ENCODE peak calls at places on chromosomes 16 and 17, in nine cellular contexts. S is HT1080; B is adrenal gland; C is Kasumi-1; J is anterior cingulate cortex; M is progenitor cell of endocrine pancreas; O is activated T-helper 9 cell treated with anti-CD3 and anti-CD28 coated beads, Interleukin-2, amount 50 U/mL, for 16 hours; Y is tibial artery; L is HCT116. D is an unnamed sample.

GRCh38 chr16:30054959-30055553 is 10.5 kb upstream of the ALDOA start:
- DNase-seq in S (no peak), B (no peak), C (no peak), J (no peak), M (no peak), O (peak), Y (no peak), L (no peak), D (peak)

GRCh38 chr16:89575247-89576172 is at the start of gene CPNE7:
- DNase-seq in S (no peak), B (no peak), C (no peak), J (no peak), M (no peak), O (no peak), Y (no peak), L (no peak), D (no peak)

GRCh38 chr16:71846443-71846842 is 667 bp downstream of the ATXN1L start:
- DNase-seq in S (no peak), B (peak), C (no peak), J (no peak), M (no peak), O (no peak), Y (no peak), L (no peak), D (peak)

GRCh38 chr16:60641067-60641466 is 1395.2 kb downstream of the CDH8 start:
- DNase-seq in S (no peak), B (no peak), C (no peak), J (no peak), M (no peak), O (no peak), Y (no peak), L (no peak), D (no peak)

GRCh38 chr17:42623732-42624596 is 14.5 kb downstream of the TUBG1 start:
- DNase-seq in S (peak), B (peak), C (no peak), J (no peak), M (no peak), O (no peak), Y (no peak), L (peak), D (no peak)

GRCh38 chr17:60155427-60155814 is 5.6 kb downstream of the CA4 start:
- DNase-seq in S (no peak), B (no peak), C (no peak), J (no peak), M (no peak), O (no peak), Y (no peak), L (no peak), D (no peak)

GRCh38 chr17:45361451-45361850 is 44.6 kb upstream of the MAP3K14 start:
- DNase-seq in S (no peak), B (no peak), C (no peak), J (no peak), M (no peak), O (no peak), Y (no peak), L (no peak), D (no peak)

GRCh38 chr16:75023019-75023418 is 24.2 kb downstream of the ZNRF1 start:
- DNase-seq in S (no peak), B (no peak), C (no peak), J (no peak), M (no peak), O (no peak), Y (no peak), L (no peak), D (no peak)

GRCh38 chr17:34408439-34408838 is 45.4 kb upstream of the CCL1 start:
- DNase-seq in S (no peak), B (no peak), C (no peak), J (no peak), M (no peak), O (no peak), Y (no peak), L (no peak), D (no peak)

GRCh38 chr16:12904041-12904671 is 2.8 kb downstream of the SHISA9 start:
- DNase-seq in S (no peak), B (no peak), C (no peak), J (no peak), M (no peak), O (no peak), Y (no peak), L (no peak), D (no peak)

GRCh38 chr17:20992987-20993862 is 49.6 kb downstream of the USP22 start:
- DNase-seq in S (peak), B (peak), C (peak), J (peak), M (peak), O (peak), Y (peak), L (peak), D (peak)

GRCh38 chr16:88069397-88070168 is 118.3 kb downstream of the BANP start:
- DNase-seq in S (no peak), B (no peak), C (no peak), J (no peak), M (no peak), O (no peak), Y (no peak), L (no peak), D (no peak)

GRCh38 chr16:12255473-12255872 is 278.9 kb downstream of the SNX29 start:
- DNase-seq in S (no peak), B (no peak), C (no peak), J (no peak), M (no peak), O (no peak), Y (no peak), L (no peak), D (no peak)

GRCh38 chr17:62688398-62689140 is 61.1 kb downstream of the MRC2 start:
- DNase-seq in S (no peak), B (no peak), C (no peak), J (no peak), M (no peak), O (no peak), Y (no peak), L (no peak), D (no peak)

GRCh38 chr16:78244131-78244899 is 144.9 kb downstream of the WWOX start:
- DNase-seq in S (no peak), B (no peak), C (no peak), J (no peak), M (no peak), O (no peak), Y (no peak), L (no peak), D (no peak)

GRCh38 chr16:80526418-80527061 is 14.3 kb upstream of the DYNLRB2 start:
- DNase-seq in S (peak), B (peak), C (peak), J (peak), M (peak), O (peak), Y (no peak), L (peak), D (peak)

GRCh38 chr17:59093702-59094231 is 12.9 kb downstream of the TRIM37 start:
- DNase-seq in S (peak), B (peak), C (no peak), J (no peak), M (no peak), O (no peak), Y (peak), L (no peak), D (no peak)

GRCh38 chr17:33531311-33531710 is 238.2 kb upstream of the ASIC2 start:
- DNase-seq in S (no peak), B (no peak), C (no peak), J (no peak), M (no peak), O (no peak), Y (no peak), L (no peak), D (no peak)

GRCh38 chr17:48499743-48500434 is 30.9 kb downstream of the HOXB1 start:
- DNase-seq in S (no peak), B (no peak), C (no peak), J (no peak), M (no peak), O (no peak), Y (no peak), L (no peak), D (no peak)

GRCh38 chr17:59634632-59635561 is 15.2 kb downstream of the CLTC start:
- DNase-seq in S (no peak), B (no peak), C (no peak), J (no peak), M (no peak), O (no peak), Y (no peak), L (no peak), D (no peak)

GRCh38 chr16:74657873-74658642 is 8.6 kb downstream of the RFWD3 start:
- DNase-seq in S (no peak), B (no peak), C (no peak), J (no peak), M (no peak), O (no peak), Y (no peak), L (no peak), D (no peak)

GRCh38 chr17:82339634-82340580 is 6.3 kb upstream of the SECTM1 start:
- DNase-seq in S (no peak), B (no peak), C (no peak), J (no peak), M (no peak), O (no peak), Y (no peak), L (no peak), D (no peak)

GRCh38 chr17:63440127-63440769 is 5.9 kb downstream of the CYB561 start:
- DNase-seq in S (no peak), B (no peak), C (no peak), J (no peak), M (no peak), O (no peak), Y (no peak), L (no peak), D (peak)

GRCh38 chr17:55641559-55642160 is 81.0 kb downstream of the TMEM100 start:
- DNase-seq in S (peak), B (peak), C (peak), J (peak), M (peak), O (no peak), Y (peak), L (peak), D (peak)

GRCh38 chr17:52041123-52041617 is 117.3 kb downstream of the CA10 start:
- DNase-seq in S (no peak), B (no peak), C (no peak), J (no peak), M (no peak), O (no peak), Y (no peak), L (no peak), D (no peak)

GRCh38 chr17:61702450-61702849 is 111.4 kb upstream of the NACA2 start:
- DNase-seq in S (no peak), B (no peak), C (no peak), J (no peak), M (no peak), O (no peak), Y (no peak), L (no peak), D (no peak)

D was measured in activated CD4-positive, alpha-beta memory T cell treated with anti-CD3 and anti-CD28 coated beads for 36 hours.